ENCODE peak calls at places on chromosome 7, in six cellular contexts. M is cardiac muscle cell, R is tibial nerve, K is gastrocnemius medialis, N is A549, V is AG04450. W is an unnamed sample.

GRCh38 chr7:56099653-56100052 is 6.6 kb downstream of the CHCHD2 start:
- DNase-seq in N (no peak), V (no peak), R (no peak), M (no peak), K (no peak), W (no peak)

GRCh38 chr7:112162161-112163020 is 43.8 kb downstream of the DOCK4 start:
- DNase-seq in M (peak; percentile 94), R (no peak), V (no peak), N (peak; percentile 69), K (no peak), W (no peak)

GRCh38 chr7:106015586-106016218 is 52.6 kb downstream of the CDHR3 start:
- DNase-seq in N (no peak), K (no peak), V (no peak), M (peak; percentile 30), R (no peak), W (no peak)

GRCh38 chr7:129202058-129202777 is 13.8 kb downstream of the SMO start:
- DNase-seq in V (no peak), N (no peak), K (no peak), R (no peak), M (no peak), W (no peak)

GRCh38 chr7:136139392-136139791 is 162.2 kb upstream of the MTPN start:
- DNase-seq in V (no peak), M (no peak), R (no peak), N (no peak), K (no peak), W (no peak)

GRCh38 chr7:118517275-118517674 is 292.8 kb downstream of the ANKRD7 start:
- DNase-seq in M (no peak), N (no peak), R (no peak), V (no peak), K (no peak), W (no peak)

GRCh38 chr7:29116801-29117200 is 29.5 kb downstream of the CPVL start:
- DNase-seq in N (no peak), V (no peak), R (no peak), K (no peak), M (no peak), W (no peak)

GRCh38 chr7:46741924-46742607 is 821.0 kb upstream of the IGFBP3 start:
- DNase-seq in V (no peak), R (no peak), M (peak; percentile 22), K (no peak), N (no peak), W (no peak)

GRCh38 chr7:23349484-23350157 is 50.5 kb downstream of the MALSU1 start:
- DNase-seq in M (peak; percentile 66), K (no peak), V (no peak), N (no peak), R (no peak), W (no peak)

GRCh38 chr7:31432166-31432565 is 81.7 kb upstream of the ITPRID1 start:
- DNase-seq in M (peak; percentile 25), V (no peak), K (no peak), N (no peak), R (no peak), W (no peak)

GRCh38 chr7:157693521-157694388 is 357.0 kb downstream of the DNAJB6 start:
- DNase-seq in N (no peak), K (no peak), M (no peak), V (no peak), R (no peak), W (no peak)

GRCh38 chr7:125775319-125775718 is 845.7 kb upstream of the POT1 start:
- DNase-seq in M (no peak), K (no peak), R (no peak), N (no peak), V (no peak), W (no peak)

GRCh38 chr7:6367701-6368211 is 80.0 kb downstream of the DAGLB start:
- DNase-seq in R (no peak), V (no peak), N (peak; percentile 45), M (peak; percentile 81), K (no peak), W (no peak)

GRCh38 chr7:156115582-156115981 is 303.3 kb upstream of the SHH start:
- DNase-seq in M (no peak), K (no peak), R (no peak), V (no peak), N (no peak), W (no peak)

GRCh38 chr7:1136841-1137516 is 23.0 kb downstream of the ZFAND2A start:
- DNase-seq in M (no peak), K (no peak), V (no peak), N (peak; percentile 39), R (no peak), W (no peak)

GRCh38 chr7:17774701-17775288 is 165.5 kb downstream of the SNX13 start:
- DNase-seq in M (peak; percentile 25), N (no peak), R (no peak), V (no peak), K (no peak), W (no peak)

GRCh38 chr7:130959743-130960207 is 225.8 kb upstream of the KLF14 start:
- DNase-seq in K (no peak), V (no peak), M (peak; percentile 86), R (no peak), N (peak; percentile 87), W (peak; percentile 74)

GRCh38 chr7:2872296-2872874 is 28.3 kb upstream of the GNA12 start:
- DNase-seq in R (no peak), K (no peak), V (no peak), M (no peak), N (no peak), W (no peak)

GRCh38 chr7:155378959-155379871 is 78.7 kb upstream of the EN2 start:
- DNase-seq in M (no peak), K (no peak), V (no peak), R (no peak), N (no peak), W (no peak)

GRCh38 chr7:4048336-4048735 is 633.8 kb upstream of the FOXK1 start:
- DNase-seq in R (no peak), M (no peak), K (no peak), N (no peak), V (no peak), W (no peak)

GRCh38 chr7:30612658-30613265 is 18.1 kb downstream of the GARS1 start:
- DNase-seq in V (peak; percentile 18), R (no peak), K (no peak), M (no peak), N (no peak), W (no peak)

DNA sequence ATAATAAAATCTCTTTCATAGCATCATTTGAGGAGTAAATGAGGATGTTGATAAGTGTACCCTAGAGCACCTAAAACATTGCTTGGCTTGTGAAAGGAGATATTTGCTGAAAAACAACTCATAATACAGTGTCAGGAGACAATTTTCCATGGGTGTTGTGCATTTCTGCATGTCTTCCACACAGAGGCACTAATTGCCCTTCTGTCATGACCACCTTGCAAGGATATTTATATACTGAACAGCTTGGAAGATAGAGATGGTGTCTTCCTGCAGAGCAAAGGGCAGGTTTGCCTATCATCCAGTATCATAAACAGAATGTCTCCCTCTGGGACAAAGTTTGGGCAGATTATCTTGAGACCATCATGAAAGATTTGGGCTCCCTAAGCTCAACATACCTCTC is 495.2 kb upstream of the LRRN3 start:
- DNase-seq in N (peak; percentile 44), M (no peak), R (no peak), K (no peak), V (no peak), W (no peak)
- TF ChIP-seq CTCF in N (no peak), M (no peak), R (no peak), K (no peak), V (no peak), W (no peak)

GRCh38 chr7:27606270-27607209 is 56.1 kb downstream of the HIBADH start:
- DNase-seq in N (peak; percentile 59), R (no peak), K (no peak), V (no peak), M (peak; percentile 31), W (no peak)
- H3K4me3 ChIP-seq in N (no peak overlapping the region), R (no peak overlapping the region), K (no peak overlapping the region), V (no peak overlapping the region), M (no peak overlapping the region), W (no peak overlapping the region)

GRCh38 chr7:77368974-77369373 is 47.2 kb downstream of the GSAP start:
- DNase-seq in V (no peak), K (no peak), N (peak; percentile 36), M (peak; percentile 44), R (no peak), W (peak; percentile 35)
- TF ChIP-seq CTCF in V (peak; percentile 14), K (no peak), N (no peak), M (peak; percentile 30), R (no peak), W (no peak)

GRCh38 chr7:100171840-100172239 is 3.4 kb upstream of the GAL3ST4 start:
- DNase-seq in M (no peak), V (no peak), K (no peak), N (no peak), R (no peak), W (no peak)
- H3K4me3 ChIP-seq in M (peak overlapping the region; percentile 25), V (no peak overlapping the region), K (peak overlapping the region; percentile 7), N (peak overlapping the region; percentile 40), R (peak overlapping the region; percentile 37), W (no peak overlapping the region)